ENCODE peak calls at places on chromosomes 4 and X, in six cellular contexts. D is spleen, Z is A673, K is lower lobe of right lung, U is aorta, N is MM.1S. S is an unnamed sample. For H3K4me1, the result is how much of the 10 kb centered on the place peaks cover.

GRCh38 chr4:100188829-100189228 is 1.4 kb downstream of the DDIT4L start:
- DNase-seq in D (no peak), Z (no peak), K (no peak), U (no peak), N (peak), S (no peak)

GRCh38 chr4:52094746-52095145 is 43.6 kb downstream of the SPATA18 start:
- DNase-seq in D (no peak), Z (no peak), K (no peak), U (no peak), N (no peak), S (no peak)

GRCh38 chr4:113114884-113115283 is 65.4 kb downstream of the ANK2 start:
- DNase-seq in D (no peak), Z (no peak), K (no peak), U (no peak), N (no peak), S (no peak)

GRCh38 chr4:61011051-61011450 is 189.1 kb upstream of the ADGRL3 start:
- DNase-seq in D (no peak), Z (no peak), K (no peak), U (no peak), N (no peak), S (no peak)

GRCh38 chrX:46967547-46967946 is 55.3 kb downstream of the JADE3 start:
- DNase-seq in D (no peak), Z (no peak), K (no peak), U (no peak), N (no peak), S (no peak)

GRCh38 chrX:26511621-26512363 is 295.8 kb downstream of the MAGEB5 start:
- DNase-seq in D (no peak), Z (no peak), K (no peak), U (no peak), N (no peak), S (no peak)

GRCh38 chrX:47644557-47645091 is 5.7 kb downstream of the ELK1 start:
- DNase-seq in D (no peak), Z (peak), K (no peak), U (no peak), N (peak), S (no peak)

GRCh38 chr4:136055360-136055759 is 1476.9 kb downstream of the PCDH18 start:
- DNase-seq in D (no peak), Z (no peak), K (no peak), U (no peak), N (no peak), S (no peak)

GRCh38 chr4:105495667-105496066 is 21.8 kb upstream of the PPA2 start:
- DNase-seq in D (no peak), Z (no peak), K (no peak), U (no peak), N (no peak), S (no peak)

GRCh38 chr4:166680801-166681200 is 553.5 kb downstream of the SPOCK3 start:
- DNase-seq in D (no peak), Z (no peak), K (no peak), U (no peak), N (no peak), S (no peak)

GRCh38 chr4:90030953-90031352 is 96.2 kb upstream of the CCSER1 start:
- DNase-seq in D (no peak), Z (no peak), K (no peak), U (no peak), N (no peak), S (no peak)

GRCh38 chr4:173170210-173170778 is 1.7 kb downstream of the GALNT7 start:
- DNase-seq in D (no peak), Z (peak), K (no peak), U (no peak), N (no peak), S (no peak)

GRCh38 chrX:91137881-91138280 is 296.8 kb upstream of the PABPC5 start:
- DNase-seq in D (no peak), Z (no peak), K (no peak), U (no peak), N (no peak), S (no peak)

GRCh38 chr4:186724048-186724860 is 598 bp upstream of the FAT1 start:
- DNase-seq in D (no peak), Z (peak), K (peak), U (peak), N (peak), S (peak)

GRCh38 chrX:120522820-120523219 is 37.9 kb downstream of the CUL4B start:
- DNase-seq in D (no peak), Z (no peak), K (no peak), U (no peak), N (no peak), S (no peak)

GRCh38 chr4:55468724-55469123 is 73.0 kb downstream of the TMEM165 start:
- DNase-seq in D (no peak), Z (no peak), K (no peak), U (no peak), N (no peak), S (no peak)

GRCh38 chrX:96835660-96836289 is 47.9 kb upstream of the RPA4 start:
- DNase-seq in D (no peak), Z (no peak), K (no peak), U (no peak), N (no peak), S (no peak)

GRCh38 chrX:133859336-133859735 is 126.1 kb downstream of the GPC3 start:
- DNase-seq in D (no peak), Z (no peak), K (no peak), U (no peak), N (no peak), S (no peak)

GRCh38 chrX:72526534-72527508 is 45.8 kb downstream of the HDAC8 start:
- DNase-seq in D (no peak), Z (no peak), K (peak), U (no peak), N (no peak), S (no peak)

GRCh38 chr4:136476773-136477172 is 1055.5 kb downstream of the PCDH18 start:
- DNase-seq in D (no peak), Z (no peak), K (no peak), U (no peak), N (no peak), S (no peak)

GRCh38 chrX:72644946-72645345 is 69.2 kb downstream of the PHKA1 start:
- DNase-seq in D (no peak), Z (peak), K (no peak), U (no peak), N (peak), S (no peak)

GRCh38 chrX:11264925-11265324 is 28.3 kb upstream of the AMELX start:
- DNase-seq in D (no peak), Z (no peak), K (no peak), U (no peak), N (no peak), S (no peak)

GRCh38 chr4:168876106-168876505 is 133.9 kb downstream of the CBR4 start:
- DNase-seq in D (no peak), Z (no peak), K (no peak), U (no peak), N (no peak), S (no peak)

GRCh38 chr4:53376900-53377299 is 541 bp upstream of the FIP1L1 start:
- DNase-seq in D (no peak), Z (no peak), K (no peak), U (no peak), N (no peak), S (no peak)

GRCh38 chrX:37627602-37628001 is 56.1 kb downstream of the LANCL3 start:
- DNase-seq in D (no peak), Z (no peak), K (no peak), U (no peak), N (no peak), S (no peak)

GRCh38 chr4:108533245-108533844 is 87.0 kb upstream of the RPL34 start:
- DNase-seq in D (no peak), Z (no peak), K (no peak), U (no peak), N (no peak), S (no peak)

GRCh38 chr4:142353149-142353738 is 492.9 kb downstream of the INPP4B start:
- DNase-seq in D (no peak), Z (peak), K (no peak), U (no peak), N (peak), S (peak)
- H3K4me1 ChIP-seq in D (half or more), Z (under half), K (half or more), U (under half), N (under half), S (half or more)

GRCh38 chr4:2867758-2868491 is 24.3 kb downstream of the ADD1 start:
- DNase-seq in D (no peak), Z (peak), K (no peak), U (no peak), N (no peak), S (no peak)

GRCh38 chr4:2870098-2870497 is 26.5 kb downstream of the ADD1 start:
- DNase-seq in D (no peak), Z (no peak), K (no peak), U (no peak), N (no peak), S (no peak)

GRCh38 chr4:2869659-2870058 is 26.0 kb downstream of the ADD1 start:
- DNase-seq in D (no peak), Z (no peak), K (no peak), U (no peak), N (no peak), S (no peak)

GRCh38 chr4:2866891-2867290 is 23.2 kb downstream of the ADD1 start:
- DNase-seq in D (no peak), Z (no peak), K (no peak), U (no peak), N (no peak), S (no peak)

GRCh38 chr4:2868840-2869487 is 25.3 kb downstream of the ADD1 start:
- DNase-seq in D (no peak), Z (no peak), K (no peak), U (no peak), N (no peak), S (no peak)
- H3K4me1 ChIP-seq in D (half or more), Z (half or more), K (half or more), U (under half), N (under half), S (half or more)

GRCh38 chrX:70172226-70172625 is 5.1 kb upstream of the DGAT2L6 start:
- DNase-seq in D (no peak), Z (peak), K (no peak), U (no peak), N (no peak), S (no peak)

GRCh38 chrX:70176938-70177533 is at the start of gene DGAT2L6:
- DNase-seq in D (no peak), Z (peak), K (no peak), U (no peak), N (no peak), S (no peak)

GRCh38 chrX:70175338-70175737 is 1.9 kb upstream of the DGAT2L6 start:
- DNase-seq in D (no peak), Z (no peak), K (no peak), U (no peak), N (no peak), S (no peak)

GRCh38 chrX:70172964-70173363 is 4.3 kb upstream of the DGAT2L6 start:
- DNase-seq in D (no peak), Z (no peak), K (no peak), U (no peak), N (no peak), S (no peak)

DNA sequence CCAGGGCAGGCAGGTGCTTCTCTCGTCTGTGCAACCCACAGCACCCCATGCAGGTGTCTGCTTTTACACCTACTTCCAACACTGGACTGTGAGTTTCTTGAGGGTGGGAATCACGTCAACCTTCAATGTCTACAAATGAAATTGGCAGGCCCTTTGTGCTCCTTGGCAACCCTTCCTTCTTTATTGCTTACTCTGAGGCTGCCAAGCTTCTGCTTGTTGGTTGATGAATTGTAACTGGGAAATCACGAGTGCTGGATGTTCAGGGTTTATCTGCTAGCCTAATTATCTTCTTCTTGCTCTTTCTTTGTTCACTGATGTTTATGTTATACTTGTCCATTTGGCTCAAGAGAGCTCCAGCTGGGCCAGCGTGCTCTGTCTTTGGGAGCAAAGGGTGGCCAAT is 2.5 kb upstream of the DGAT2L6 start:
- DNase-seq in D (no peak), Z (no peak), K (no peak), U (no peak), N (no peak), S (no peak)
- H3K4me1 ChIP-seq in D (under half), Z (under half), K (under half), U (under half), N (under half), S (under half)

GRCh38 chr4:142961866-142962265 is 115.8 kb upstream of the INPP4B start:
- DNase-seq in D (no peak), Z (no peak), K (no peak), U (no peak), N (no peak), S (no peak)

GRCh38 chr4:142959156-142959555 is 113.1 kb upstream of the INPP4B start:
- DNase-seq in D (no peak), Z (no peak), K (no peak), U (no peak), N (no peak), S (no peak)

GRCh38 chr4:142960867-142961644 is 115.0 kb upstream of the INPP4B start:
- DNase-seq in D (no peak), Z (no peak), K (no peak), U (no peak), N (no peak), S (no peak)

GRCh38 chr4:142955501-142955900 is 109.4 kb upstream of the INPP4B start:
- DNase-seq in D (no peak), Z (no peak), K (no peak), U (no peak), N (no peak), S (no peak)

DNA sequence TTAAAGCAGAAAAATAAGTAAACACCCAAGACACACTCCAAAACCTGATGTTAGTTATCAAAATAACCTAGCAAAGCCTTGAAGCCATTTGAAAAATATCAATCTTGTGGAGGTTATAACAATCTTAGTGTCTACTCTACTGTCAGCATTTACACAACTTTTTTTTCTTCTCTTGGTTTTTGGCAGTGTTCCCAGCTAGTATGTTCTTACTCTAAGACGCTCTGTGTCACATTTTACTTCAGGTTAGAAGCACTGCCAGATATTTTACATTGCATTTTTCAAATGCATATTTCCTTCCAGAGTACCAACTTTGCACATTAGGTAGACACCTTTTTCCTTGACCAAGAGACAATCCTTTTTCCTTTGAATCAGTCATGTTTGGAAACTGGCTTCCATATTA is 114.0 kb upstream of the INPP4B start:
- DNase-seq in D (no peak), Z (no peak), K (no peak), U (no peak), N (no peak), S (no peak)
- H3K4me1 ChIP-seq in D (under half), Z (under half), K (under half), U (under half), N (under half), S (under half)

GRCh38 chr4:182271731-182272525 is 28.7 kb downstream of the TENM3 start:
- DNase-seq in D (no peak), Z (no peak), K (no peak), U (no peak), N (no peak), S (no peak)
- H3K4me1 ChIP-seq in D (under half), Z (under half), K (under half), U (under half), N (under half), S (under half)

GRCh38 chr4:67575232-67575888 is 16.8 kb downstream of the STAP1 start:
- DNase-seq in D (no peak), Z (no peak), K (no peak), U (no peak), N (peak), S (no peak)
- H3K4me1 ChIP-seq in D (half or more), Z (under half), K (under half), U (under half), N (under half), S (under half)

GRCh38 chr4:6782846-6783110 is 251 bp downstream of the KIAA0232 start:
- DNase-seq in D (no peak), Z (no peak), K (no peak), U (no peak), N (no peak), S (no peak)

GRCh38 chr4:6782147-6782845 is at the start of gene KIAA0232:
- DNase-seq in D (peak), Z (peak), K (peak), U (peak), N (peak), S (peak)

GRCh38 chr4:6781561-6781960 is 966 bp upstream of the KIAA0232 start:
- DNase-seq in D (no peak), Z (no peak), K (no peak), U (no peak), N (no peak), S (no peak)

GRCh38 chr4:6785572-6785925 is 3.0 kb downstream of the KIAA0232 start:
- DNase-seq in D (no peak), Z (no peak), K (no peak), U (no peak), N (no peak), S (no peak)

GRCh38 chr4:6783111-6783981 is 819 bp downstream of the KIAA0232 start:
- DNase-seq in D (peak), Z (peak), K (peak), U (peak), N (peak), S (peak)
- H3K4me1 ChIP-seq in D (half or more), Z (under half), K (under half), U (under half), N (under half), S (half or more)

GRCh38 chr4:85658766-85659439 is 184.0 kb downstream of the ARHGAP24 start:
- DNase-seq in D (no peak), Z (no peak), K (no peak), U (no peak), N (no peak), S (no peak)

GRCh38 chr4:85659626-85660213 is 184.8 kb downstream of the ARHGAP24 start:
- DNase-seq in D (no peak), Z (no peak), K (no peak), U (no peak), N (no peak), S (no peak)

GRCh38 chr4:85657143-85657542 is 182.2 kb downstream of the ARHGAP24 start:
- DNase-seq in D (no peak), Z (no peak), K (no peak), U (no peak), N (peak), S (no peak)
- H3K4me1 ChIP-seq in D (half or more), Z (under half), K (under half), U (under half), N (under half), S (under half)

DNA sequence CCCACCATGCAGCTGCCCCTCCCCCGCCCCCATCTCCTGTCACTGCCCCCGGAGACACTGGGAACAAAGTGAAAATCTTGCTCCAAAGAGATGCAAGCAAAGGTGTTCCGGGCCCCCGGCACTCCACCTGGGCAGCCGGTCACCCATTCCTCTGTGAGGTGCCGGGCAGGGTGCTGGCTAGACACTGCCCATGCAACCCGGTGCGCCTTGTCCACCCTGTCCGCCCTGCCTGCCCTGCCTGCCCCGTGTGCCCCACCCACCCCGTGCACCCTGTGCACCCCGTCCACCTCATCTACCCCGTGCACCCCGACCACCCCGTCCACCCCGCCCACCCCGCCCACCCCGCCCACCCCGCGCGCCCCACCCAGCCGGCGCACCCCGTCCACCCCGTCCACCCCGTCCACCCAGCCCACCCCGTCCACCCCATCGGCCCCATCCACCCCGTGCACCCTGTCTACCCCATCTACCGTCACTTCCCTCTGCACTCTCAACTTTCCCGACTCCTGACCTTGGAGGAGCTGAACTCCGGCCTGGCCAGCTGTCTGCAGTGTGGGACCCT is 31.9 kb upstream of the FGFR3 start:
- DNase-seq in D (no peak), Z (no peak), K (no peak), U (no peak), N (no peak), S (no peak)
- H3K4me1 ChIP-seq in D (under half), Z (under half), K (under half), U (under half), N (under half), S (under half)

S was measured in heart right ventricle.